ENCODE peak calls at places on chromosome 15, in four cellular contexts. One of them, this sample, is unnamed.

GRCh38 chr15:31359722-31360111 is 33.1 kb downstream of the KLF13 start:
- DNase-seq in GM12891: no peak
- DNase-seq in GM12878: no peak
- DNase-seq in K562: no peak
- DNase-seq in this sample: no peak

GRCh38 chr15:69666921-69667811 is 214.5 kb downstream of the RPLP1 start:
- DNase-seq in GM12891: peak; percentile 67
- DNase-seq in GM12878: peak; percentile 89
- DNase-seq in K562: no peak
- DNase-seq in this sample: peak; percentile 88

GRCh38 chr15:95371664-95372063 is 958.8 kb upstream of the NR2F2 start:
- DNase-seq in GM12891: no peak
- DNase-seq in GM12878: no peak
- DNase-seq in K562: no peak
- DNase-seq in this sample: no peak

GRCh38 chr15:69394556-69395282 is 19.4 kb upstream of the KIF23 start:
- DNase-seq in GM12891: peak; percentile 87
- DNase-seq in GM12878: no peak
- DNase-seq in K562: peak; percentile 91
- DNase-seq in this sample: peak; percentile 44

GRCh38 chr15:68820205-68820588 is 498 bp downstream of the ANP32A start:
- DNase-seq in GM12891: no peak
- DNase-seq in GM12878: no peak
- DNase-seq in K562: no peak
- DNase-seq in this sample: peak; percentile 38

GRCh38 chr15:63104727-63105126 is 16.9 kb upstream of the LACTB start:
- DNase-seq in GM12891: no peak
- DNase-seq in GM12878: no peak
- DNase-seq in K562: no peak
- DNase-seq in this sample: peak; percentile 46

GRCh38 chr15:75348034-75348562 is 1.3 kb downstream of the NEIL1 start:
- DNase-seq in GM12891: no peak
- DNase-seq in GM12878: no peak
- DNase-seq in K562: peak; percentile 71
- DNase-seq in this sample: no peak

GRCh38 chr15:75361989-75362641 is 6.3 kb downstream of the MAN2C1 start:
- DNase-seq in GM12891: no peak
- DNase-seq in GM12878: no peak
- DNase-seq in K562: no peak
- DNase-seq in this sample: no peak

GRCh38 chr15:77826006-77826695 is 193.4 kb upstream of the LINGO1 start:
- DNase-seq in GM12891: no peak
- DNase-seq in GM12878: no peak
- DNase-seq in K562: no peak
- DNase-seq in this sample: no peak

GRCh38 chr15:31212956-31213694 is 111.6 kb upstream of the TRPM1 start:
- DNase-seq in GM12891: no peak
- DNase-seq in GM12878: no peak
- DNase-seq in K562: no peak
- DNase-seq in this sample: no peak

GRCh38 chr15:67244966-67245478 is 9.4 kb downstream of the AAGAB start:
- DNase-seq in GM12891: no peak
- DNase-seq in GM12878: no peak
- DNase-seq in K562: no peak
- DNase-seq in this sample: no peak

GRCh38 chr15:68330911-68331310 is 53.4 kb downstream of the FEM1B start:
- DNase-seq in GM12891: no peak
- DNase-seq in GM12878: no peak
- DNase-seq in K562: no peak
- DNase-seq in this sample: no peak

GRCh38 chr15:75577401-75578205 is 1.5 kb downstream of the PTPN9 start:
- DNase-seq in GM12891: no peak
- DNase-seq in GM12878: no peak
- DNase-seq in K562: no peak
- DNase-seq in this sample: no peak

GRCh38 chr15:63466378-63467192 is 37.8 kb upstream of the USP3 start:
- DNase-seq in GM12891: peak; percentile 46
- DNase-seq in GM12878: no peak
- DNase-seq in K562: peak; percentile 71
- DNase-seq in this sample: peak; percentile 72

GRCh38 chr15:33722005-33722672 is 246.2 kb upstream of the CHRM5 start:
- DNase-seq in GM12891: no peak
- DNase-seq in GM12878: peak; percentile 24
- DNase-seq in K562: no peak
- DNase-seq in this sample: peak; percentile 3

GRCh38 chr15:33074942-33075341 is 119.6 kb downstream of the FMN1 start:
- DNase-seq in GM12891: no peak
- DNase-seq in GM12878: no peak
- DNase-seq in K562: no peak
- DNase-seq in this sample: no peak

DNA sequence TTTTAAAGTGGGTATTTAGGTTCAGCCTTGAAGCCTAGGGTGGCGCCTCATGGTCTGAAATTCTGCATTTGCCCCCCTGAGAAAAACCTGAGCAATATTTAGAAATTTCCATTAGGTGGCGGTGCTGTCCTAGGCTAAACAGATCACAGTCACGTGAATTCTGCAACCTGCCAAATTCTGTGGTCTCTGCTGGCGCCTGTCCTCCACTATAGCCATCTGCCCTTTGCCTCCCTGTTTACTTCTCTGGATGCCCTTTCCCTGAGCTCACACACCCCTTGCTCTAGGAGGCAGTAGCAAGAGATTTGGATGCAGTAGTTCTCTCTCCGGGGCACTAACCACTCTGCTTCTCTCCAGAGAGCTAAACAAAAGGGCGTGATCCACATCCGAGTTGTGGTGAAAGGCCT is 9.1 kb downstream of the MRPS11 start:
- DNase-seq in GM12891: no peak
- DNase-seq in GM12878: no peak
- DNase-seq in K562: peak; percentile 59
- DNase-seq in this sample: peak; percentile 44
- TF ChIP-seq SPI1 in GM12891: no peak
- TF ChIP-seq SPI1 in GM12878: no peak
- TF ChIP-seq SPI1 in K562: no peak
- TF ChIP-seq SPI1 in this sample: no peak

GRCh38 chr15:59687831-59688230 is 1.3 kb downstream of the BNIP2 start:
- DNase-seq in GM12891: no peak
- DNase-seq in GM12878: peak; percentile 5
- DNase-seq in K562: no peak
- DNase-seq in this sample: peak; percentile 41
- TF ChIP-seq SPI1 in GM12891: peak; percentile 78
- TF ChIP-seq SPI1 in GM12878: peak; percentile 74
- TF ChIP-seq SPI1 in K562: peak; percentile 73
- TF ChIP-seq SPI1 in this sample: peak; percentile 81

DNA sequence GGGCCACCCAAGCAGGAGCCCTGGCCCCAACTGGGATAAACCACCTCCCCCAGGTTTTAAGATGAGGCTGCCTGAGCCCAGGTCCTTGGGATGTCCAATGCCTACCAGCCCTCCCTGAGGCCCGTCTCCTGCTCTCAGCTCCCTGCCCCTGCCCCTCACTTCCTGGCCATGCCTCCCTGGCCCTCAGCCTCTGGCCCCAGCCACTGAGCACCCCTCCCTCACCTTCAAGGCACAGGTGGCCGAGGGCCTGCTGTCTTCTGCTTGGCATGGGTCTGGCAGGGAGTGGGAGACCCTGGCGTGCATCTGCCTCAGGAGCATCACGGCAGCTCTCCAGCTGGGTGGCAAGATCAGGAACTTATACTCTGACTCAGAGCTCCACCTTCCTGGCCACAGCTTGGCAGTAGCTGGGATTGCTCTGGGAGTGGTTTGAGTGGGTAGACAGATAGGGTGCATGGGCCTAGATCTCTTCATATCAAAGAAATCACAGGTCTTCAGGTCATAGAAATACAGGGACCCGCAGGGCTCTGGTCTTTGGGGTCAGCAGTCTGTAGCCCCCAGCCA is at the start of gene PLA2G4E:
- DNase-seq in GM12891: no peak
- DNase-seq in GM12878: no peak
- DNase-seq in K562: no peak
- DNase-seq in this sample: no peak
- TF ChIP-seq SPI1 in GM12891: no peak
- TF ChIP-seq SPI1 in GM12878: no peak
- TF ChIP-seq SPI1 in K562: no peak
- TF ChIP-seq SPI1 in this sample: no peak

DNA sequence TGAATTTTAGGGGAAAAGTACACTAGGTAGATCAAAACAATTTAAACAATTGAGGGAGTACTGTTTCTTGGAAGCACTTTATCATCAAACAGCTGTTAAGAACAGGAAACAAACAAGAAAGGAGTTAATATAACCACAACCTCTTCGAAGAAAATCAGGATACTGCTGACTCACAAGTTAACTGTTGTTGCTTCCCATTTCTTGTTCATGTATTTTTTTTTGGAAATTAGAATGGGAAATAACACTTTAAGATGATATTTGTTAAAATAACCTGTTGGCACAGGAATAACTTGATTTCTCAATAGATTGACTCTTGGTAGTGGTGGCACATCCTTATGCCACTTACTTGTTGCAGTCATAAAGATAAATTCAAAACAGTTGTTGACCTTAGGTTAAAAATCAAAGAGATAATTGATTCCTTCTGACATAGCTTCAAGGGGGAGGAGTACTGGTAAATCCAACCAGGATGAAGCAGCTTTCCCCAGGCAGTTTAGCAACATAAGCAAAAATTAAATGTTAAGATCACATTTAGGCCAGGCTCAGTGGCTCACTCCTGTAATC is 3.3 kb downstream of the BNIP2 start:
- DNase-seq in GM12891: no peak
- DNase-seq in GM12878: no peak
- DNase-seq in K562: no peak
- DNase-seq in this sample: no peak
- TF ChIP-seq SPI1 in GM12891: no peak
- TF ChIP-seq SPI1 in GM12878: no peak
- TF ChIP-seq SPI1 in K562: no peak
- TF ChIP-seq SPI1 in this sample: no peak

GRCh38 chr15:55253580-55253979 is 36.0 kb downstream of the RAB27A start:
- DNase-seq in GM12891: no peak
- DNase-seq in GM12878: no peak
- DNase-seq in K562: no peak
- DNase-seq in this sample: no peak

GRCh38 chr15:55256281-55257013 is 33.2 kb downstream of the RAB27A start:
- DNase-seq in GM12891: no peak
- DNase-seq in GM12878: no peak
- DNase-seq in K562: no peak
- DNase-seq in this sample: no peak

GRCh38 chr15:55257014-55257670 is 32.5 kb downstream of the RAB27A start:
- DNase-seq in GM12891: no peak
- DNase-seq in GM12878: no peak
- DNase-seq in K562: no peak
- DNase-seq in this sample: no peak

GRCh38 chr15:55255714-55256113 is 33.9 kb downstream of the RAB27A start:
- DNase-seq in GM12891: no peak
- DNase-seq in GM12878: no peak
- DNase-seq in K562: no peak
- DNase-seq in this sample: no peak

GRCh38 chr15:55254916-55255679 is 34.5 kb downstream of the RAB27A start:
- DNase-seq in GM12891: no peak
- DNase-seq in GM12878: no peak
- DNase-seq in K562: no peak
- DNase-seq in this sample: no peak
- TF ChIP-seq SPI1 in GM12891: peak; percentile 51
- TF ChIP-seq SPI1 in GM12878: no peak
- TF ChIP-seq SPI1 in K562: no peak
- TF ChIP-seq SPI1 in this sample: no peak

DNA sequence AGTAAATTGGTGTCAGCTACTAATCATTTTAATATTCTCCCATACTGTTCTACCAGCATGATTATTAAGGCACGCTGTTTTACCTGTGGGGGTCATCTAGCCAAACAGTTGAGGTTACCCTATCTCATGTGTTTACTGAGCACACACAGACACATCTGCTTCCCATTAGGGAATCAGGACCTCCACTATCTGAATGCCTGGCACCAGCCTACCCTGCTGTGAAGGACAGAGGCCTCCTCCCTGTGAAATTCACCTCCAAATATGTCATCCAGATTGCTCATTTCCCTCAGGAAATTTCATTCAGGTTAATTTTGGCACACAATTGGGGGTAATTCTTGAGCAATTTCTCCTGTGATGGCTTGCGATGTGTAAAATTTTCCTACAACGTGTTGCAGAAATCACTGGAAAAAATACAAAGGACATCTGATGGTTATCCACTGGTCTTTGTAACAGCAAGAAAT is 155.6 kb upstream of the NR2E3 start:
- DNase-seq in GM12891: no peak
- DNase-seq in GM12878: no peak
- DNase-seq in K562: no peak
- DNase-seq in this sample: no peak
- TF ChIP-seq SPI1 in GM12891: no peak
- TF ChIP-seq SPI1 in GM12878: no peak
- TF ChIP-seq SPI1 in K562: no peak
- TF ChIP-seq SPI1 in this sample: no peak

GRCh38 chr15:45645026-45645980 is 10.5 kb downstream of the SQOR start:
- DNase-seq in GM12891: no peak
- DNase-seq in GM12878: no peak
- DNase-seq in K562: no peak
- DNase-seq in this sample: peak; percentile 73
- TF ChIP-seq SPI1 in GM12891: no peak
- TF ChIP-seq SPI1 in GM12878: no peak
- TF ChIP-seq SPI1 in K562: no peak
- TF ChIP-seq SPI1 in this sample: no peak

This sample was measured in HL-60.